ENCODE peak calls at places on chromosomes 1 and 21, in eight cellular contexts. I, Q, E, N, V, C, Z and W are unnamed samples.

GRCh38 chr1:17617787-17618557 is 78.5 kb downstream of the ARHGEF10L start:
- DNase-seq in C (peak), I (no peak), E (no peak), Z (no peak), Q (no peak), V (no peak), N (no peak), W (no peak)

GRCh38 chr1:226444901-226445300 is 37.0 kb upstream of the PARP1 start:
- DNase-seq in E (peak), Z (no peak), I (peak), Q (peak), V (no peak), N (no peak), C (no peak), W (peak)

GRCh38 chr1:199242162-199242561 is 603.3 kb downstream of the PTPRC start:
- DNase-seq in E (no peak), C (no peak), Q (peak), Z (no peak), V (no peak), I (no peak), N (peak), W (no peak)

GRCh38 chr1:98112631-98113030 is 191.8 kb upstream of the DPYD start:
- DNase-seq in I (no peak), C (no peak), V (no peak), Q (no peak), Z (no peak), N (no peak), E (no peak), W (no peak)

GRCh38 chr1:218341325-218341724 is 3.8 kb upstream of the TGFB2 start:
- DNase-seq in V (no peak), Q (no peak), N (no peak), I (no peak), C (no peak), Z (no peak), E (no peak), W (no peak)

GRCh38 chr1:25890249-25891034 is 14.9 kb upstream of the PAQR7 start:
- DNase-seq in N (peak), Z (no peak), V (peak), Q (no peak), I (no peak), C (peak), E (peak), W (no peak)

GRCh38 chr1:89167590-89168215 is 8.1 kb downstream of the GBP7 start:
- DNase-seq in V (no peak), I (no peak), Z (no peak), E (no peak), Q (no peak), N (no peak), C (no peak), W (no peak)

GRCh38 chr21:33846141-33846540 is 69.5 kb downstream of the ATP5PO start:
- DNase-seq in Z (no peak), E (no peak), Q (no peak), I (no peak), N (no peak), V (no peak), C (no peak), W (no peak)

GRCh38 chr1:206550446-206550845 is 43.1 kb downstream of the RASSF5 start:
- DNase-seq in N (no peak), Z (no peak), Q (no peak), C (no peak), V (no peak), I (no peak), E (no peak), W (no peak)

GRCh38 chr1:156814571-156815260 is 1.9 kb downstream of the SH2D2A start:
- DNase-seq in Z (no peak), V (no peak), E (no peak), Q (no peak), C (peak), I (no peak), N (no peak), W (no peak)

GRCh38 chr1:201459052-201459451 is 9.9 kb downstream of the PHLDA3 start:
- DNase-seq in Q (no peak), I (no peak), N (no peak), V (no peak), C (no peak), E (no peak), Z (no peak), W (no peak)

GRCh38 chr21:14451520-14451919 is 68.6 kb upstream of the HSPA13 start:
- DNase-seq in Z (no peak), V (no peak), E (no peak), I (no peak), N (no peak), C (no peak), Q (no peak), W (no peak)

GRCh38 chr1:41192456-41193188 is 49.5 kb downstream of the SCMH1 start:
- DNase-seq in Z (no peak), Q (no peak), C (no peak), N (no peak), I (no peak), V (no peak), E (no peak), W (no peak)

GRCh38 chr1:61221642-61222041 is 139.3 kb downstream of the NFIA start:
- DNase-seq in Q (no peak), Z (no peak), N (no peak), E (no peak), I (no peak), V (no peak), C (peak), W (no peak)

GRCh38 chr1:32741067-32741416 is 38.5 kb upstream of the SYNC start:
- DNase-seq in I (no peak), V (no peak), N (no peak), Q (no peak), C (no peak), Z (no peak), E (peak), W (no peak)

GRCh38 chr1:193355179-193355578 is 168.8 kb upstream of the B3GALT2 start:
- DNase-seq in Q (peak), Z (no peak), V (no peak), E (no peak), C (peak), N (peak), I (no peak), W (no peak)

GRCh38 chr1:167922023-167922422 is 8.1 kb upstream of the ADCY10 start:
- DNase-seq in E (no peak), Q (no peak), C (peak), Z (no peak), I (no peak), V (no peak), N (no peak), W (no peak)

GRCh38 chr1:67831850-67832513 is 1.3 kb downstream of the GNG12 start:
- DNase-seq in Q (peak), E (peak), V (no peak), C (peak), I (no peak), N (peak), Z (peak), W (no peak)

DNA sequence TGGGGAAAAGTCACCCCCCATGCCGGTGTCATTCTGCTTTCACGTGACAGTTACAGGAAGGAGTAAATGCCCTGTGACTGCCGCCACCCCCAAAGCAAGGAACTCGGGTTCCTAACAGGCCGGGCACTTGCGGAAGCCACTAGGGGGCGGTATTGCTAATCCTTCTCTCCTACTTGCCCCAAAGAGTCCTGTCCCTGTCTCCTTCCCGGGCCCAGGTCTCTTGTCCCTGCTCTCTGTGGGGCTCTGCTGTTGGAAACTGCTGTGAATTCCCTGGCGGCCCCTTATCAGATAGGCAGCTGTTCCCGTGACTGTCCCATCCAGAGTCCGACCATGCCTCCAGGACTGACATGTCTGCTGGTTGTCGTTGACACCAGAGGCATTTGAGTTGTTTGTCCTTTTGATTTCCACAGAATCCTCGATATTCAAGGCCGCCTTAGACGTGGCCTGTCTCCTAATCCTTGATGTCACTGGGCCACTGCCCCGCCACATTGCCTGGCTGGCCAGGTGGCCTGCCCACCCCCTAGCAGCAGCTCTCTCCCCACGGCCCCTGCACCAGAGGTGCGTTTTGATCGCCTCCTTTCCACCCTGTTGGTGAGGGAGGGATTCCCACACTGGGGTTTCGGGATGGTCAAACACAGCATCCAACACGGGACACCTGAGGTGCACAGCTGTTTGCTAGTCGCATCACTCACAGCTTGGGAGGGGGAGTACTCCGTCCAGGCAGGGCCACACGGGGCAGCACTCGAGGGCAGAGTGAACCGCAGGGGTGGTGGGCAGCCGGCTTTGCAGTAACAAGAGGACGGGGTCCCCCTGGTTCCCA is 37.3 kb downstream of the CHAF1B start:
- DNase-seq in E (peak), I (no peak), N (peak), Z (peak), V (peak), C (peak), Q (peak), W (peak)
- TF ChIP-seq CTCF in E (peak), I (peak), N (peak), Z (peak), V (peak), C (peak), Q (peak), W (peak)

GRCh38 chr1:116207126-116207735 is 96.0 kb downstream of the MAB21L3 start:
- DNase-seq in Z (no peak), C (no peak), E (no peak), I (no peak), V (no peak), N (no peak), Q (no peak), W (no peak)

GRCh38 chr1:116203936-116204335 is 92.7 kb downstream of the MAB21L3 start:
- DNase-seq in V (no peak), E (no peak), Q (no peak), N (no peak), Z (no peak), C (no peak), I (no peak), W (no peak)

GRCh38 chr1:116201921-116202320 is 90.7 kb downstream of the MAB21L3 start:
- DNase-seq in Z (no peak), E (no peak), Q (no peak), V (no peak), I (no peak), C (no peak), N (no peak), W (no peak)

GRCh38 chr1:116205941-116206679 is 94.9 kb downstream of the MAB21L3 start:
- DNase-seq in Z (no peak), I (no peak), N (no peak), C (no peak), V (no peak), E (no peak), Q (no peak), W (no peak)

DNA sequence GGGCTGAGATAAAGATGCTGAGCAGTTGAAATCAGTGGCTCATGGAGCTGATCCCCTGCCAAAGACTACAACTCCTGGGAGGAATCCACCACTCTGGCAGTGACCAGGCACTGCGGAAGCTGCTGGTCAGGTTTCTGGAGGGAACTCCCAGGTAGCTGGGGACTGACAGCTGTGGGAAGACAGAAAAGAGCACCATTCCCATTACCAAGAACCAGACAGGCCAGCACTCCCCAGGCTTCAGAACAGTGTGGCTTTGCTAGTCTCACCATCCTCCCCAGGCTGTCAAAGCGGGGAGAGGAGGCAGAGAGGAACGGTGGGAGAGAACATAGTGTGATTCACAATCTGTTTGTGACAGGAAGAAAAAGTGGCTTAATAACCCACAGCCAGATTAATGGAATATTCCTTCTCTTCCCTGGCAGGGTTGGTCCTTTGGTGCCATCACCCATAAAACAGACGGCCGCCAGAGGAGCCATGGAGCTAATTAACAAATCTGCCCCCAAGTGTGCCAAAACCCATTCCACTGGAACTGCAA is 92.1 kb downstream of the MAB21L3 start:
- DNase-seq in Q (no peak), E (no peak), N (no peak), Z (no peak), C (peak), I (no peak), V (no peak), W (no peak)
- TF ChIP-seq CTCF in Q (no peak), E (peak), N (no peak), Z (no peak), C (peak), I (no peak), V (no peak), W (no peak)

GRCh38 chr1:1599030-1599916 is 662 bp downstream of the FNDC10 start:
- DNase-seq in Q (peak), C (peak), V (no peak), Z (peak), E (peak), N (peak), I (no peak), W (no peak)
- TF ChIP-seq CTCF in Q (no peak), C (no peak), V (peak), Z (peak), E (peak), N (no peak), I (no peak), W (peak)

GRCh38 chr1:50209749-50210148 is 101.0 kb downstream of the ELAVL4 start:
- DNase-seq in I (no peak), Z (no peak), N (no peak), V (no peak), E (no peak), Q (no peak), C (no peak), W (no peak)

GRCh38 chr1:50218344-50218743 is 109.6 kb downstream of the ELAVL4 start:
- DNase-seq in E (no peak), V (no peak), I (no peak), N (no peak), C (no peak), Z (no peak), Q (no peak), W (no peak)

GRCh38 chr1:50213505-50213904 is 104.8 kb downstream of the ELAVL4 start:
- DNase-seq in I (no peak), Z (no peak), Q (no peak), V (no peak), C (no peak), E (no peak), N (no peak), W (no peak)

GRCh38 chr1:50214764-50215163 is 106.0 kb downstream of the ELAVL4 start:
- DNase-seq in Q (no peak), I (no peak), N (no peak), E (no peak), Z (no peak), C (no peak), V (no peak), W (no peak)
- TF ChIP-seq CTCF in Q (no peak), I (no peak), N (no peak), E (no peak), Z (no peak), C (no peak), V (no peak), W (no peak)

DNA sequence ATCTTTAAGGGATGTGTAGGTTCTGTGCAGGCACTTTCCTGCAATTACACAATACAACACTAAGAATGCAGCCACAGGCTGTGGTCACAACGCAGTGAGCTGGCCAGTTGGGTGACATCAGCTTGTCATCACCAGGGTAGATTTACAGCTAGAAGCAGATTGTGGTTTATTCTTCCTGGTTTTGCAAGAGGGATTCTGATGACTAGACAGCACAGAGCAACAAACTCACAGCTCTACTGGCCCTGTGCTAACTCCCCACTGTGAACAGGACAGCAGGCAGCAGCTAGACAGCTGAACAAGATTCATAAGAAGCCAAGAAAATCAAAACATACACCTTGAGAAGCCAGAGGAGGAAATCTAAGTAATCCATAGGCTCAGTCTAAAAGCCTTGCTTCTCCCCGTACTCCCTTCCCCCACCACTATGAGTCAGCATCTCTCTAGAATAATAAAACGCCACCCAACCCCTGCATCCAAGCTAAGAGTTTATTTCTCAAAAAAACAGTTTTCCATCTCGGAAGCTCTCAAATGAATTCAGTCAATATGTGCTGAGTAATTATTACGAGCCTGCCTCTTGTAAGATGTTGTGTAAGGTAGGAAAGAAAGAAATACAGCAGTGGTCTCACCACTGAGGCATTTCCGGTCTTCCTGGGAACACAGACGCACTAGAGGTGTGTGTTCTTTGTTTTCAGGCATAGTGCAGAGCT is 162.8 kb downstream of the NTPCR start:
- DNase-seq in Q (peak), N (peak), C (peak), I (no peak), E (peak), Z (peak), V (no peak), W (no peak)
- TF ChIP-seq CTCF in Q (no peak), N (no peak), C (no peak), I (no peak), E (no peak), Z (no peak), V (no peak), W (no peak)

DNA sequence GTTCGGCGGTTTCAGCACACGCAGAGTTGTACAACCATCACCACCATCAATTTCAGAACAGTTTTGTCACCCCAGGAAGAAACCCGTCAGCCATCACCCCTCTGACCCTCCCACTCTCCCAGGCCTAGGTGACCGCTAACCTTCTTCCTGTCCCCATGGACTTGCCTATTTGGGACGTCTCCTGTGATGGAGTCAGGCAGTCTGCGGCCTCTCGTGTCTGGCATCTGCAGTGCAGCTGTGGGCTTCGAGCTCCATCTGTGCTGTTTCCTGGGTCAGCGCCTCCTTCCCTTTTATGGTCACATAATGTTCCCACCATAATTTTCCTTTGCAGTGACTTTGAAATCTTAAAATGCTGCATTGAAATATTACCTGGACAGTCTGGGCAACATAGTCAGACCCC is 24.4 kb downstream of the SLC45A1 start:
- DNase-seq in E (no peak), C (no peak), V (no peak), Z (no peak), Q (no peak), N (no peak), I (no peak), W (no peak)
- TF ChIP-seq CTCF in E (no peak), C (no peak), V (no peak), Z (no peak), Q (no peak), N (no peak), I (no peak), W (no peak)